ENCODE peak calls at places on chromosome 10, in seven cellular contexts. F, G, O, J, U, A and L are unnamed samples. For H3K4me1, the result is how much of the 10 kb centered on the place peaks cover.

GRCh38 chr10:127997241-127997640 is 90.3 kb downstream of the PTPRE start:
- DNase-seq in F (no peak), G (no peak), O (no peak), J (no peak), U (no peak), A (no peak), L (no peak)

GRCh38 chr10:78739411-78740053 is 329.2 kb upstream of the ZMIZ1 start:
- DNase-seq in F (no peak), G (no peak), O (no peak), J (no peak), U (no peak), A (no peak), L (no peak)

GRCh38 chr10:91311601-91312000 is 91.1 kb downstream of the PCGF5 start:
- DNase-seq in F (no peak), G (no peak), O (no peak), J (no peak), U (no peak), A (no peak), L (no peak)

GRCh38 chr10:22252801-22253577 is 35.2 kb upstream of the EBLN1 start:
- DNase-seq in F (peak), G (peak), O (peak), J (peak), U (peak), A (peak), L (no peak)

GRCh38 chr10:24444337-24444736 is 235.4 kb downstream of the KIAA1217 start:
- DNase-seq in F (no peak), G (no peak), O (peak), J (no peak), U (peak), A (no peak), L (no peak)

GRCh38 chr10:59872892-59873463 is 33.4 kb downstream of the CCDC6 start:
- DNase-seq in F (no peak), G (no peak), O (peak), J (peak), U (peak), A (no peak), L (no peak)

GRCh38 chr10:70492786-70493659 is 14.5 kb downstream of the PALD1 start:
- DNase-seq in F (no peak), G (no peak), O (peak), J (no peak), U (no peak), A (no peak), L (peak)

GRCh38 chr10:56135806-56136205 is 225.3 kb downstream of the ZWINT start:
- DNase-seq in F (no peak), G (no peak), O (no peak), J (no peak), U (no peak), A (no peak), L (no peak)

GRCh38 chr10:129877773-129878371 is 86.2 kb downstream of the EBF3 start:
- DNase-seq in F (no peak), G (no peak), O (no peak), J (no peak), U (peak), A (peak), L (peak)

GRCh38 chr10:74500806-74501205 is 325.6 kb upstream of the KAT6B start:
- DNase-seq in F (no peak), G (no peak), O (peak), J (no peak), U (peak), A (no peak), L (no peak)

GRCh38 chr10:73116017-73116416 is 5.8 kb downstream of the NUDT13 start:
- DNase-seq in F (no peak), G (no peak), O (no peak), J (no peak), U (no peak), A (no peak), L (no peak)

GRCh38 chr10:111082102-111082975 is 5.5 kb downstream of the ADRA2A start:
- DNase-seq in F (peak), G (no peak), O (no peak), J (no peak), U (no peak), A (no peak), L (no peak)

GRCh38 chr10:118447478-118447877 is 105.4 kb upstream of the FAM204A start:
- DNase-seq in F (no peak), G (no peak), O (peak), J (no peak), U (peak), A (no peak), L (no peak)

GRCh38 chr10:57948796-57949195 is 318.9 kb downstream of the IPMK start:
- DNase-seq in F (no peak), G (no peak), O (no peak), J (no peak), U (no peak), A (no peak), L (no peak)

GRCh38 chr10:15588635-15589081 is 131.1 kb downstream of the ITGA8 start:
- DNase-seq in F (no peak), G (no peak), O (no peak), J (no peak), U (peak), A (no peak), L (no peak)

GRCh38 chr10:86815640-86816039 is 59.2 kb downstream of the BMPR1A start:
- DNase-seq in F (no peak), G (no peak), O (no peak), J (no peak), U (no peak), A (no peak), L (no peak)

GRCh38 chr10:10872706-10873276 is 144.9 kb upstream of the CELF2 start:
- DNase-seq in F (no peak), G (no peak), O (no peak), J (no peak), U (peak), A (no peak), L (no peak)

GRCh38 chr10:14782691-14783363 is 8.1 kb upstream of the FAM107B start:
- DNase-seq in F (no peak), G (no peak), O (peak), J (no peak), U (peak), A (no peak), L (no peak)

GRCh38 chr10:62048919-62049636 is 147.6 kb downstream of the ARID5B start:
- DNase-seq in F (peak), G (peak), O (peak), J (peak), U (peak), A (peak), L (no peak)

GRCh38 chr10:62049815-62050626 is 148.5 kb downstream of the ARID5B start:
- DNase-seq in F (no peak), G (no peak), O (peak), J (no peak), U (peak), A (no peak), L (no peak)

GRCh38 chr10:62047240-62047897 is 145.9 kb downstream of the ARID5B start:
- DNase-seq in F (no peak), G (no peak), O (peak), J (no peak), U (no peak), A (no peak), L (no peak)

GRCh38 chr10:62047960-62048383 is 146.5 kb downstream of the ARID5B start:
- DNase-seq in F (no peak), G (peak), O (peak), J (no peak), U (peak), A (no peak), L (no peak)

DNA sequence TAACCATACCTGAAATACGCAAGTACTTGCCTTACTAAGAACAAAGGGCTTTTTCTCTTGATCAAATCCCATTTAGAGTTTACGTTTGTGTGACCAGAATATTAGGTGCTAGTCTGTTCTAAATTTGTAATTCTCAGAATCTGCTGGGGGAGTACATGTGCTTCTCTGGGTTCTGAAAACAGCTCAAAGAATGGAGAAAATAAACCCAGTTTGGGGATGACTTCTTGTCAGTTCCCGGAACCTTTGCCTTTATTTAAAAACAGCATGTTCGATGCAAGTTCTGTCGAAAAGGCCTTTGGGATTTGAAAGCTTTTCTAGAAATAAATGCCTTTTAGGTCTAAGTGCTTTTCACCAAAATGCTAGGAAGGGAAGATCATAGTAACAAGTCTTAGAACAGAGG is 147.0 kb downstream of the ARID5B start:
- DNase-seq in F (no peak), G (no peak), O (no peak), J (no peak), U (no peak), A (no peak), L (no peak)
- H3K4me1 ChIP-seq in F (under half), G (half or more), O (under half), J (under half), U (half or more), A (under half), L (half or more)

GRCh38 chr10:125157473-125157865 is 2.9 kb downstream of the CTBP2 start:
- DNase-seq in F (no peak), G (no peak), O (no peak), J (no peak), U (no peak), A (peak), L (no peak)
- H3K4me1 ChIP-seq in F (under half), G (under half), O (under half), J (under half), U (half or more), A (under half), L (under half)

DNA sequence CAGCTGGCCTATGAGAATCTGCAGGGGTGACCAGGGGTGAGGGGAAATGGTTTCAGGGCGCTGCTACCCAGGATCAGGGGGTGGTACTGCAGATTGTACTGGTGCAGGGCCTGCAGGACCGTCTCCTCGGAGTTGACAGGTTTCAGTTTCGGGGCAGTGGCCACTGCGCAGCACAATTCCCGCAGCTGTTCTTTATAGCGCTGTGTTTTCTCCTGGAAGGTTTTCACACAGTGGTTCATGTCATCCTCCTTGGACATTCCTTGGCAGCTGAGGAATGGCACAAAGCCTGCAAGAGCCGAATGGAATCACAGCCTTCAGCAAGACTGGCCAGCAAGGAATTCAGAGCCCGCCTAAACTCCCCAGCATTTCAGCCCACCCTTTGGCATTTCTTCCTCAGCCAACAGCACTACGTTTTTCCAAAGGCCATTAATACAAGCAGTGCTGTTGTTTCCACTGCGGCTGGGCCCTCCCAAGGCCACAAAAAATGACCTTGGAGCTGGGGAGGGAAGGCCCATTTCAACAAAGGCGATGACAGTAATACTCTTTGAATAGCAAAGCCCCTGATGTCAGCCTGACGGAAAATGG is 44.9 kb downstream of the PNLIPRP2 start:
- DNase-seq in F (no peak), G (no peak), O (peak), J (no peak), U (peak), A (no peak), L (no peak)
- H3K4me1 ChIP-seq in F (under half), G (under half), O (under half), J (under half), U (under half), A (under half), L (under half)

GRCh38 chr10:7511612-7512011 is 100.8 kb upstream of the SFMBT2 start:
- DNase-seq in F (peak), G (no peak), O (no peak), J (no peak), U (no peak), A (no peak), L (no peak)
- H3K4me1 ChIP-seq in F (under half), G (under half), O (under half), J (under half), U (under half), A (under half), L (under half)

GRCh38 chr10:80159166-80159888 is 26.8 kb downstream of the PLAC9 start:
- DNase-seq in F (no peak), G (no peak), O (no peak), J (no peak), U (no peak), A (peak), L (no peak)
- H3K4me1 ChIP-seq in F (under half), G (under half), O (half or more), J (under half), U (under half), A (under half), L (under half)

DNA sequence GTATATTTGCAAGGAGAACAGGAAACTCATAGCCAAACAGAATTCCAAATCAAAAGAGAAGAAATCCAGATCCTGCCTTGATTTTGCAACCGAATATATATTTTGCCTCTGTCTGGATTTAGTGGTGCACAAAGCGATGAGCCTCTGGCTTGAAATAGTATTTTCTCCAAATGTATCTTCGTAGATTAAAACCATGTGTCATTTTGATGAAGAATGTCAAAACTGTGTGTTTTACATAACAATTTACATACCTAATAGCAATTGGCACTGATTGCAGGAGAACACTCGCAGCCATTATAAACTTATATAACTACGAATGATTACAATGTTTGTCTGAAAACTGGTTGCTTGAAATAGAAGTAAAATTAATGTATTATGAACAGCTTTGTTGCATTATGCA is 156.4 kb downstream of the ARID5B start:
- DNase-seq in F (no peak), G (no peak), O (no peak), J (no peak), U (no peak), A (no peak), L (no peak)
- H3K4me1 ChIP-seq in F (under half), G (under half), O (under half), J (under half), U (under half), A (under half), L (under half)

DNA sequence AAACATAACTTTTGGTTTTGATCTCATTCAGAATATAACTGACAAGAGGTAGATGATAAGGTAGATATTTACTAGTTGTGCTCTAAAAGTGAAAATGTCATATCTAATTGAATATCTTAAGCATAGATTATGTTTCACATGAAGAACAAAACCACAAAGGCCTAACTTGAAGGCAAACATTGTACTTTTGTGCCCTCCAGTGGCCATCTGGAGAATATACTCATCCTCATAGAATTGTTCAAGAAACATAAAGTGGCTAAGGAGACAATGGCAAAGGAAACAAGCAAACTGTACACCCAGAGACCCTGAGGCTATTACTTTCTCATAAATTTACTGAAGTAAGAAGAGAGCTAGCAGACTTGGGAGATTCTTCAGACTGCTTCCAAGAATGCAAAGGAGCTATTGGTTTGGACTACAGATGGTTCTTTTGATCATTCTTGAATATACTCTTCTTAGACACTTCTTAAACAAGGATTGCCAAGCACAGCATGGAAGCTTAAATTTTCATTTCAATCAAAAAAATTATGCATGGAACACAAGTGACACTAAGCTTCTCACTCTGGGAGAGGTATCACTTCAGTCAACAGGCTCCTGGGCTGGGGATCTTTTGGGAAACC is 98.2 kb upstream of the DKK1 start:
- DNase-seq in F (no peak), G (peak), O (peak), J (peak), U (peak), A (no peak), L (peak)
- H3K4me1 ChIP-seq in F (under half), G (under half), O (under half), J (under half), U (under half), A (under half), L (under half)

DNA sequence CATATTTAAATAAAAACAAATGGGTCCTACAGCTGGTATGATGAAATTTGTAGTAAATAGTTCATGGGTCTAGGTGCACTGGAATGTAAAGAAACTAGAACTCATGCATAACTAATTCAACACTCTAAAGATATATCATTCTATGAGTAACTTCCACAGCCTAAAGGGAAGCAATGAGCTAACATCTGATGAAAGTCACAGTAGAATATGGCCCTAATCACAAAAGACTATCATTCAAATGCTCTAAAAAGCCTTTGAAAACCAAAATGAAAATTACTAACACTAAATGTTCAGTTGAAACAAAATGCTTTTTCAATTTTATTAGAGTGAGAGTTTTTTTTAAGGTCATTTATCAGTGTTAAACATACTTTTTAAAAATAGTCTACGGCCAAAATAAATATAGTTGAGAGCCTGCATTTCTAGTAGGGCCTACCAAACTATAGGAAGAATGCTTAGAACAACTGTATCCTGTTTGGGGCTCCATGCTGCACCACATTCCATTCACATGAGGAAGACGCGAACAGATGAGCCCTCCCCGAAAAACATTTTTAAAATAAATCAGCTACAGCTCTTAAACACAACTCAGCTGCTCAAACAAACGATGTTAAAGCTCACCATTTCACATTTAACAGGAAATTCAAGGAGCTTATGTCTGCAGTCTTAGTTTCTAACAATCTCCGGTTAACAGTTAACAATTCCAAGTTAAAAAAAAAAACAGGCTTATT is 134.4 kb downstream of the NRBF2 start:
- DNase-seq in F (no peak), G (no peak), O (peak), J (no peak), U (peak), A (no peak), L (peak)
- H3K4me1 ChIP-seq in F (under half), G (under half), O (under half), J (under half), U (under half), A (under half), L (half or more)

DNA sequence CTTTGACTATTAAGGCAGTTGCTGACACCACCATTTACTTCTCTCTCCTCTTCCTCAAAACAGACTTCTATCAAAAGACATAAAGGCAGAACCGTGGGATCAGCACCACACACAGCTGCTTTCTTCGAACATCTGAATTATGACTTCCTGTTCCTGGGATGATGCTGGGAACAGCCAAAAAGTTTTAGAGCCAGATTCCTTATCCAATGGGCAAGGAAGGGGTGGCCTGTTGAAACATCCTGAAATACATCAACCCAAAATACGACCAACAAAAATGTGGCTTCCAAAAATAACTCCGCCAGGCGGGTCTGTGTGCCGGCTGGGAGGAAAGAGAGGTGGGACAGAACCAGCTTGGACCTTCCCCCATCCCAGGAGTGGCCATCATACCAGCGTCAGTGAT is 71.5 kb downstream of the AFAP1L2 start:
- DNase-seq in F (no peak), G (no peak), O (no peak), J (no peak), U (no peak), A (no peak), L (no peak)
- H3K4me1 ChIP-seq in F (under half), G (under half), O (under half), J (under half), U (under half), A (under half), L (under half)

DNA sequence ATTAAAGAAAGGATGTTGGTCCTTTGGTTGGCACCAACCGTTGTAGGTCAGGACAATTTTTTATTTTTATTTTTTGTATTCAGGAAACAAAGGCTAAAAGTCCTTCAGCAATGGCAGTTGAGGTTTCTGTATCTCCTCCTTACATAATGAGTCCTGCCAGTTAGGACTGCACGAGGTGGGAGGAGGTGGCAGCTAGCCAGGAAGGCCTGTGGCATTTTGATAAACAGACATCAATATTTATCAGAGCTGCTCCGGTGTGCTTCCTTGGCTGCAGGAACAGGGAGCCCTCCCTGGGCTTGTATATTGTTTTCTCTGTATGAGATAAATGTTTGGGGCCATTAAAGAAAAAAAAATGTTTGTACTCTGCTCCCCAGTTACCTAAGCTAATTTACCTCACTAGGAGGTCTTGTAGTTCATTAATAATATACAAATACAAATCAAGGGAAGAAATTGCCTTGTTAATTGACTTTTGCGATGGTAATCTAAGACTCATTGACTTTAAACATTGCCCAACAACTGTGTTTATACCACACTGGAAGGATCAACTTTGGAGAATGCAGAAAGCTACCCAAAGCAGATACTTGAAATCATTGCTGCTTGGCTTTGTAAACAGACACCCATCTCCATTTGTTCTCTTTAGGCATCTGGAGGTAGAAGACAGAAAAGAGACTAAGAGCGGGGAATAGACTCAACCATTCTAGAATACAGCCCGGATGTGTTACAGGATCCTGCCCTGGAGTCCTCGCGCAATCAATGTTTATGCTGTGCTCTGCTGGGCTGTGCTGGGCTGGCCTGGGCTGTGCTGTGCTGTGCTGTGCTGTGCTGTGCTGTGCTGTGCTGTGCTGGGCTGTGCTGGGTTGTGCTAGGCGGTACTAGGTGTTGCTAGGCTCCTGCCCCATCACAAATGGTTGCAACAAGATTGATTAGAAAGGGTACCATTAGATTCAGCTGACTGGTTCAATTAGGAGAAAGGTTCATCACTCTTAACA is 36.5 kb upstream of the PDZD8 start:
- DNase-seq in F (no peak), G (no peak), O (no peak), J (no peak), U (no peak), A (no peak), L (no peak)
- H3K4me1 ChIP-seq in F (under half), G (under half), O (under half), J (under half), U (under half), A (under half), L (half or more)